ENCODE peak calls at places on chromosomes 4 and X, in seven cellular contexts. X, H, P, J, M, F and C are unnamed samples.

GRCh38 chr4:96598465-96598864 is 758.6 kb downstream of the PDHA2 start:
- DNase-seq in X (peak), H (no peak), P (no peak), J (no peak), M (no peak), F (no peak), C (no peak)

GRCh38 chr4:139229534-139230039 is 50.4 kb downstream of the MGARP start:
- DNase-seq in X (no peak), H (no peak), P (peak), J (peak), M (peak), F (no peak), C (peak)

GRCh38 chrX:131792789-131793462 is 230.2 kb upstream of the STK26 start:
- DNase-seq in X (no peak), H (peak), P (no peak), J (peak), M (no peak), F (no peak), C (no peak)

GRCh38 chrX:153620576-153620975 is 21.6 kb upstream of the CCNQ start:
- DNase-seq in X (no peak), H (no peak), P (no peak), J (no peak), M (no peak), F (no peak), C (no peak)

GRCh38 chrX:44265559-44265958 is 77.9 kb downstream of the EFHC2 start:
- DNase-seq in X (no peak), H (no peak), P (no peak), J (no peak), M (no peak), F (no peak), C (no peak)

GRCh38 chrX:108270739-108271396 is 167.4 kb downstream of the COL4A6 start:
- DNase-seq in X (no peak), H (no peak), P (no peak), J (no peak), M (no peak), F (no peak), C (no peak)

GRCh38 chr4:20159516-20159915 is 92.2 kb upstream of the SLIT2 start:
- DNase-seq in X (no peak), H (no peak), P (no peak), J (no peak), M (no peak), F (no peak), C (no peak)

GRCh38 chr4:154720618-154721267 is 23.1 kb upstream of the LRAT start:
- DNase-seq in X (peak), H (no peak), P (no peak), J (no peak), M (no peak), F (no peak), C (no peak)

GRCh38 chrX:43718956-43719355 is 62.9 kb downstream of the MAOA start:
- DNase-seq in X (no peak), H (no peak), P (no peak), J (no peak), M (no peak), F (no peak), C (no peak)

GRCh38 chrX:34810911-34811310 is 131.7 kb upstream of the FAM47B start:
- DNase-seq in X (no peak), H (no peak), P (no peak), J (no peak), M (no peak), F (no peak), C (no peak)

GRCh38 chr4:56630876-56631666 is 50.0 kb downstream of the HOPX start:
- DNase-seq in X (no peak), H (no peak), P (no peak), J (no peak), M (no peak), F (no peak), C (no peak)

GRCh38 chr4:140703463-140703862 is 52.7 kb downstream of the TBC1D9 start:
- DNase-seq in X (no peak), H (no peak), P (no peak), J (no peak), M (peak), F (no peak), C (no peak)

GRCh38 chr4:94676910-94677309 is 80.8 kb upstream of the BMPR1B start:
- DNase-seq in X (no peak), H (no peak), P (no peak), J (no peak), M (no peak), F (no peak), C (no peak)

GRCh38 chrX:31199051-31199769 is 127.4 kb upstream of the FTHL17 start:
- DNase-seq in X (no peak), H (no peak), P (no peak), J (no peak), M (no peak), F (no peak), C (no peak)

DNA sequence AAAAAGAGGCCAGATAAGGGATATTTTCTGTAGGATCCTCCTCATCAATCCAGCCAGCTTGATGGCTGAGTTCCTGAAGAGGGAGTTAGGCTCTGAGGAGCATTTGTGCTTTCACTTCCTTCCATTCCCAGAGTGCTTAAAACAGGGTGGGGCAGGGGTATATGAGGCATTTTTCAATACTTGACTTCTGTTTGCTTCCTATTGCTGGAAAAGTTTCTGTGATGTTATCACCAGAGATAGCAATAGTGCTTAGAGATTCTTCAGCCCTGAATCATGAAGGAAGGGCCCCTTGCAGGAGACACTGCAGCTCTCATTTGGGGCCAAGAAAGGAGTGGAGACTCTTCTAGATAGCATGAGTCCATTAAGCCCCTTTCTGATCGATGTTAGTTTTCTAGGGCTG is 166.7 kb upstream of the RPS6KA3 start:
- DNase-seq in X (no peak), H (no peak), P (no peak), J (no peak), M (no peak), F (no peak), C (no peak)
- TF ChIP-seq SP1 in X (no peak), H (no peak), P (no peak), J (no peak), M (no peak), F (no peak), C (no peak)

DNA sequence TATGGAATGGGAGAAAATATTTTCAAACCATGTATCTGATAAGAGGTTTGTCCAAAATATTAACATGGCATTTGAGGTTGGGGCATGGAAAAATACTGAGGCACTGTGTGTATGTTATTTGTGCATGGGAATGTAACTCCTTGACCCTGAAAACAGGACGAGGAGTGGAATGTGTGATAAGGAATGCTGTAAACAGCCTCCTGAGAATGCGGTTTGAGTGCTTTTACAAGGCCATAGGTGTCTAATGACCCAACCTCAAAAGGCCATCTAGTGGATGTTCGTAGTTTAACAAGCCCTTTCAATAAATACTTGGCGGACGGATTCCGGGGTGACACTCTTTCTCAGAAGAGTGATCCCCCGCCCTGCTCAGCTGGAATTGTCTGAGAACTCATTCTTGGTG is 162.9 kb upstream of the USP9X start:
- DNase-seq in X (peak), H (no peak), P (peak), J (no peak), M (peak), F (no peak), C (peak)
- TF ChIP-seq SP1 in X (no peak), H (no peak), P (no peak), J (no peak), M (no peak), F (no peak), C (no peak)

GRCh38 chr4:2948895-2949781 is 14.1 kb downstream of the NOP14 start:
- DNase-seq in X (no peak), H (no peak), P (no peak), J (no peak), M (no peak), F (no peak), C (peak)
- TF ChIP-seq SP1 in X (no peak), H (no peak), P (no peak), J (no peak), M (no peak), F (no peak), C (no peak)

GRCh38 chrX:48971325-48972213 is at the start of gene KCND1:
- DNase-seq in X (peak), H (no peak), P (peak), J (no peak), M (no peak), F (peak), C (no peak)
- TF ChIP-seq SP1 in X (no peak), H (no peak), P (no peak), J (no peak), M (no peak), F (no peak), C (no peak)

GRCh38 chrX:125306335-125306866 is 13.3 kb upstream of the TEX13C start:
- DNase-seq in X (no peak), H (no peak), P (no peak), J (no peak), M (no peak), F (no peak), C (no peak)
- TF ChIP-seq SP1 in X (no peak), H (no peak), P (no peak), J (no peak), M (no peak), F (no peak), C (no peak)

DNA sequence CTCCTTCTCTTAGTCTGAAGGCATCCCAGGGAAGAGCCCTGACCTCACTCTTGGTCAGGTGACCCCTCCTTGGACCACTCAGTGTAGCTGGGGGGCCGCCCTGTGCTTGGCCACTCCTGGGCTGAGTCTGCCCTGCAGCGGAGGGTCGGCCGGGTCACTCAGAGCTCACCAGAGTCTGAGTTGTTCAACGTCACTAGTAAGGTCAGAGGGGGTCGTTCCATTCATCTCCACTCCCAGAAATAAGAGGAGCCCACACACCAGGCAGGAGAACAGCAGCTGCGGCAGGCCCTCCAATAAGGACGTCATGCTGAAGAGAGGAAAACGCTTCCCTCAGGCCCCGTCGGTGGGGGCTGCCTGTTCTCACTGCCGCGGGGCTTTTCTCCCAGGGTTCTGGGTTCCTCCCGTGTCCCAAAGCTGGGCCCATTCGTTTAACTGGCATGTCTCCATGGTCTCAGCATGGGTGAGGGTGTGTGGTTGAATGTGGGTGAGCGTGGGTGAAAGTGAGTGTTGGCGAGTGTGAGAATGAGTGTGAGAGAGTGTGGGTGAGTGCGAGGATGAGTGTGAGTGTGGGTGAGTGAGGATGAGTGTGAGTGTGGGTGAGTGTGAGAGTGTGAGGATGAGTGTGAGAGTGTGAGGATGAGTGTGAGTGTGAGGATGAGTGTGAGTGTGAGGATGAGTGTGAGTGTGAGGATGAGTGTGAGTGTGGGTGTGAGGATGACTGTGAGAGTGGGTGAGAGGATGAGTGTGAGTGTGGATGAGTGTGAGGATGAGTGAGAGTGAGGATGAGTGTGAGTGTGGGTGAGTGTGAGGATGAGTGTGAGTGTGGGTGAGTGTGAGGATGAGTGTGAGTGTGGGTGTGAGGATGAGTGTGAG is 47.7 kb downstream of the ING2 start:
- DNase-seq in X (no peak), H (no peak), P (no peak), J (no peak), M (no peak), F (no peak), C (no peak)
- TF ChIP-seq SP1 in X (no peak), H (no peak), P (no peak), J (no peak), M (no peak), F (no peak), C (no peak)